ENCODE peak calls at places on chromosomes 3 and 15, in six cellular contexts. A is body of pancreas, P is ovary, M is heart left ventricle, F is spleen, J is H1. E is an unnamed sample.

GRCh38 chr15:41417418-41417811 is 520 bp downstream of the RTF1 start:
- DNase-seq in M (no peak), A (no peak), J (no peak), P (no peak), F (no peak), E (peak)

GRCh38 chr15:58545307-58546065 is 113.7 kb downstream of the LIPC start:
- DNase-seq in F (no peak), A (no peak), P (no peak), J (no peak), M (no peak), E (no peak)

GRCh38 chr3:115100172-115100571 is 46.9 kb downstream of the ZBTB20 start:
- DNase-seq in M (no peak), A (peak), F (no peak), P (no peak), J (no peak), E (peak)

GRCh38 chr3:70861855-70862254 is 549.4 kb upstream of the MDFIC2 start:
- DNase-seq in J (no peak), M (no peak), F (no peak), P (no peak), A (no peak), E (no peak)

GRCh38 chr15:55823191-55823670 is 80.3 kb upstream of the PRTG start:
- DNase-seq in A (no peak), J (no peak), M (no peak), P (no peak), F (no peak), E (no peak)

GRCh38 chr3:177934001-177934891 is 602.0 kb upstream of the KCNMB2 start:
- DNase-seq in F (no peak), P (no peak), J (no peak), M (peak), A (no peak), E (no peak)

GRCh38 chr3:72655151-72655551 is 193.1 kb downstream of the SHQ1 start:
- DNase-seq in P (no peak), M (no peak), J (peak), A (no peak), F (no peak), E (no peak)

GRCh38 chr3:39255503-39256325 is 24.1 kb downstream of the CX3CR1 start:
- DNase-seq in A (peak), P (no peak), M (peak), J (no peak), F (peak), E (no peak)

GRCh38 chr3:38649500-38650247 is at the start of gene SCN5A:
- DNase-seq in M (peak), P (peak), J (peak), F (peak), A (peak), E (no peak)

GRCh38 chr3:122694966-122695365 is 14.3 kb downstream of the PARP14 start:
- DNase-seq in P (no peak), F (peak), M (no peak), J (no peak), A (no peak), E (no peak)
- TF ChIP-seq POLR2A in P (no peak), F (no peak), M (no peak), J (no peak), A (no peak), E (no peak)

GRCh38 chr3:36871379-36872126 is 73.3 kb downstream of the TRANK1 start:
- DNase-seq in M (no peak), P (no peak), J (peak), F (no peak), A (no peak), E (no peak)
- TF ChIP-seq POLR2A in M (no peak), P (no peak), J (no peak), F (no peak), A (no peak), E (no peak)

DNA sequence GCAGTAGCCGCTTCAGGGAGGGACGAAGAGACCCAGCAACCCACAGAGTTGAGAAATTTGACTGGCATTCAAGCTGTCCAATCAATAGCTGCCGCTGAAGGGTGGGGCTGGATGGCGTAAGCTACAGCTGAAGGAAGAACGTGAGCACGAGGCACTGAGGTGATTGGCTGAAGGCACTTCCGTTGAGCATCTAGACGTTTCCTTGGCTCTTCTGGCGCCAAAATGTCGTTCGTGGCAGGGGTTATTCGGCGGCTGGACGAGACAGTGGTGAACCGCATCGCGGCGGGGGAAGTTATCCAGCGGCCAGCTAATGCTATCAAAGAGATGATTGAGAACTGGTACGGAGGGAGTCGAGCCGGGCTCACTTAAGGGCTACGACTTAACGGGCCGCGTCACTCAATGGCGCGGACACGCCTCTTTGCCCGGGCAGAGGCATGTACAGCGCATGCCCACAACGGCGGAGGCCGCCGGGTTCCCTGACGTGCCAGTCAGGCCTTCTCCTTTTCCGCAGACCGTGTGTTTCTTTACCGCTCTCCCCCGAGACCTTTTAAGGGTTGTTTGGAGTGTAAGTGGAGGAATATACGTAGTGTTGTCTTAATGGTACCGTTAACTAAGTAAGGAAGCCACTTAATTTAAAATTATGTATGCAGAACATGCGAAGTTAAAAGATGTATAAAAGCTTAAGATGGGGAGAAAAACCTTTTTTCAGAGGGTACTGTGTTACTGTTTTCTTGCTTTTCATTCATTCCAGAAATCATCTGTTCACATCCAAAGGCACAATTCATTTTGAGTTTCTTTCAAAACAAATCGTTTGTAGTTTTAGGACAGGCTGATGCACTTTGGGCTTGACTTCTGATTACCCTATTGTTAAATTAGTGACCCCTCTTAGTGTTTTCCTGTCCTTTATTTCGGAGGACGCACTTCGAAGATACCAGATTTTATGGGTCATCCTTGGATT is at the start of gene MLH1:
- DNase-seq in J (peak), M (peak), F (peak), A (peak), P (peak), E (peak)
- TF ChIP-seq POLR2A in J (no peak), M (peak), F (peak), A (peak), P (peak), E (peak)

GRCh38 chr3:101676219-101676764 is 640 bp downstream of the ZBTB11 start:
- DNase-seq in F (peak), A (peak), M (peak), J (peak), P (peak), E (peak)
- TF ChIP-seq POLR2A in F (no peak), A (peak), M (peak), J (no peak), P (peak), E (peak)

GRCh38 chr3:141875374-141875892 is 1.0 kb upstream of the ATP1B3 start:
- DNase-seq in A (peak), F (peak), P (peak), J (peak), M (peak), E (peak)

GRCh38 chr3:141877911-141878310 is 1.5 kb downstream of the ATP1B3 start:
- DNase-seq in J (no peak), M (no peak), F (no peak), A (no peak), P (no peak), E (no peak)

GRCh38 chr3:141875893-141876380 is 506 bp upstream of the ATP1B3 start:
- DNase-seq in A (peak), P (peak), J (peak), F (peak), M (peak), E (no peak)

GRCh38 chr3:141876891-141877561 is 583 bp downstream of the ATP1B3 start:
- DNase-seq in J (no peak), P (peak), M (peak), F (peak), A (peak), E (no peak)

DNA sequence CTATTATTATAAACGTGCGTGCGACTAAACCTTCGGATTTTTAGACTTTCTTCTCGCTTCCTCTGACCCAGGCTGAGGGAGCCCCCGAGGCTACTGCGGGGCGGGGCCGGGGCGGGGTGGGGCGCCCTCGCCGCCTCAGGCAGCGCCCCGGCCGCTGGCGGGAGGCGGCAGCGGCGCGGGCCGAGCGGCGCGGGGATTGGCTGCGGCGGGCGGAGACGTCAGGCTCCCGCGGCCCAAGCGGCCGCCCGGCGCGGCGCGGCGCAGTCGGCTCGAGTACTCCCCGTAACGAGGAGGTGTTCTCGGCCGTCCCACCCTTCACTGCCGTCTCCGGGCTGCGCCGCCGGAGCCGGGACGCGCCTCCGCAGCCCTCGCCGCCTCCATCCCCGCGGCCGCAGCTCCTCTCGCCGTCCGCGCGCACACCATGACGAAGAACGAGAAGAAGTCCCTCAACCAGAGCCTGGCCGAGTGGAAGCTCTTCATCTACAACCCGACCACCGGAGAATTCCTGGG is at the start of gene ATP1B3:
- DNase-seq in M (peak), P (peak), J (peak), F (peak), A (peak), E (peak)
- TF ChIP-seq POLR2A in M (peak), P (peak), J (peak), F (peak), A (peak), E (peak)

E was measured in H54.